ENCODE peak calls at places on chromosome 11, in seven cellular contexts. Z, C, X, I, F, N and O are unnamed samples.

GRCh38 chr11:35822815-35823495 is 120.9 kb upstream of the LDLRAD3 start:
- DNase-seq in Z (no peak), C (no peak), X (no peak), I (no peak), F (no peak), N (no peak), O (no peak)

GRCh38 chr11:7251836-7252682 is at the start of gene SYT9:
- DNase-seq in Z (peak), C (peak), X (peak), I (no peak), F (peak), N (peak), O (peak)

GRCh38 chr11:830295-831131 is 2.2 kb upstream of the CD151 start:
- DNase-seq in Z (peak), C (no peak), X (peak), I (no peak), F (peak), N (peak), O (peak)

GRCh38 chr11:19176629-19177186 is 25.1 kb downstream of the CSRP3 start:
- DNase-seq in Z (no peak), C (no peak), X (no peak), I (no peak), F (no peak), N (no peak), O (no peak)

GRCh38 chr11:44839458-44840084 is 111.1 kb downstream of the TP53I11 start:
- DNase-seq in Z (no peak), C (no peak), X (no peak), I (no peak), F (no peak), N (no peak), O (no peak)

GRCh38 chr11:69841859-69842698 is 22.9 kb upstream of the FGF3 start:
- DNase-seq in Z (peak), C (no peak), X (peak), I (no peak), F (peak), N (peak), O (no peak)

GRCh38 chr11:66450610-66451009 is 12.0 kb upstream of the MRPL11 start:
- DNase-seq in Z (no peak), C (no peak), X (no peak), I (no peak), F (no peak), N (no peak), O (no peak)

GRCh38 chr11:107598225-107599139 is 7.5 kb downstream of the ELMOD1 start:
- DNase-seq in Z (peak), C (no peak), X (peak), I (peak), F (peak), N (peak), O (no peak)

GRCh38 chr11:63763506-63764200 is 4.9 kb downstream of the ZFTA start:
- DNase-seq in Z (peak), C (no peak), X (no peak), I (no peak), F (peak), N (peak), O (no peak)

GRCh38 chr11:2582436-2582931 is 117.3 kb downstream of the KCNQ1OT1 start:
- DNase-seq in Z (peak), C (no peak), X (no peak), I (no peak), F (peak), N (peak), O (no peak)

GRCh38 chr11:119843760-119844330 is 114.8 kb upstream of the NECTIN1 start:
- DNase-seq in Z (no peak), C (no peak), X (peak), I (no peak), F (no peak), N (no peak), O (no peak)

GRCh38 chr11:111327908-111328624 is 29.7 kb downstream of the POU2AF3 start:
- DNase-seq in Z (peak), C (peak), X (peak), I (no peak), F (no peak), N (peak), O (peak)

GRCh38 chr11:34027516-34028406 is 23.8 kb upstream of the CAPRIN1 start:
- DNase-seq in Z (no peak), C (no peak), X (no peak), I (no peak), F (no peak), N (no peak), O (peak)

GRCh38 chr11:58734681-58735490 is 3.1 kb upstream of the GLYAT start:
- DNase-seq in Z (no peak), C (no peak), X (no peak), I (no peak), F (no peak), N (no peak), O (peak)

GRCh38 chr11:2870955-2871720 is 14.4 kb downstream of the CDKN1C start:
- DNase-seq in Z (no peak), C (no peak), X (no peak), I (no peak), F (no peak), N (peak), O (no peak)

GRCh38 chr11:64619811-64620285 is 28.8 kb downstream of the SLC22A12 start:
- DNase-seq in Z (peak), C (no peak), X (peak), I (peak), F (peak), N (peak), O (no peak)

GRCh38 chr11:61128947-61129346 is 26.7 kb downstream of the CD5 start:
- DNase-seq in Z (no peak), C (no peak), X (no peak), I (no peak), F (no peak), N (no peak), O (no peak)

GRCh38 chr11:35553831-35554230 is 28.4 kb upstream of the PAMR1 start:
- DNase-seq in Z (no peak), C (no peak), X (peak), I (peak), F (no peak), N (peak), O (no peak)

GRCh38 chr11:3735827-3736226 is 61.5 kb downstream of the NUP98 start:
- DNase-seq in Z (no peak), C (no peak), X (peak), I (peak), F (no peak), N (no peak), O (no peak)

GRCh38 chr11:1148752-1149180 is 9.0 kb upstream of the MUC5AC start:
- DNase-seq in Z (no peak), C (no peak), X (no peak), I (no peak), F (no peak), N (no peak), O (no peak)

GRCh38 chr11:67371549-67372231 is 1.7 kb downstream of the CLCF1 start:
- DNase-seq in Z (peak), C (no peak), X (peak), I (peak), F (peak), N (peak), O (no peak)

GRCh38 chr11:93271596-93271995 is 58.9 kb upstream of the DEUP1 start:
- DNase-seq in Z (no peak), C (no peak), X (no peak), I (no peak), F (no peak), N (no peak), O (no peak)

GRCh38 chr11:129248618-129249017 is 56.5 kb upstream of the ARHGAP32 start:
- DNase-seq in Z (no peak), C (no peak), X (peak), I (peak), F (no peak), N (no peak), O (no peak)

GRCh38 chr11:1050581-1051355 is 14.2 kb upstream of the MUC6 start:
- DNase-seq in Z (peak), C (peak), X (peak), I (peak), F (peak), N (peak), O (peak)

GRCh38 chr11:128653828-128654231 is 40.0 kb upstream of the FLI1 start:
- DNase-seq in Z (peak), C (peak), X (peak), I (peak), F (peak), N (no peak), O (no peak)

GRCh38 chr11:892106-892505 is 18.5 kb downstream of the CHID1 start:
- DNase-seq in Z (no peak), C (no peak), X (no peak), I (no peak), F (peak), N (no peak), O (no peak)

GRCh38 chr11:124867700-124868099 is 2.5 kb downstream of the ROBO3 start:
- DNase-seq in Z (peak), C (no peak), X (peak), I (no peak), F (peak), N (peak), O (no peak)

GRCh38 chr11:113319085-113319484 is 4.7 kb downstream of the TTC12 start:
- DNase-seq in Z (no peak), C (no peak), X (no peak), I (no peak), F (no peak), N (no peak), O (no peak)

GRCh38 chr11:20599424-20600346 is at the start of gene SLC6A5:
- DNase-seq in Z (peak), C (no peak), X (peak), I (peak), F (peak), N (peak), O (no peak)